ENCODE peak calls at places on chromosomes 13 and 19, in eight cellular contexts. X, V, P, C, T, J, R and Y are unnamed samples.

GRCh38 chr19:4519521-4520277 is 1.4 kb upstream of the PLIN4 start:
- DNase-seq in X (peak), V (peak), P (no peak), C (no peak), T (no peak), J (no peak), R (no peak), Y (no peak)

GRCh38 chr19:40741527-40742390 is 8.5 kb downstream of the ACTMAP start:
- DNase-seq in X (no peak), V (no peak), P (no peak), C (no peak), T (no peak), J (no peak), R (no peak), Y (no peak)

GRCh38 chr13:51943721-51944120 is 67.5 kb downstream of the ATP7B start:
- DNase-seq in X (no peak), V (no peak), P (no peak), C (no peak), T (no peak), J (no peak), R (no peak), Y (no peak)

GRCh38 chr19:31639306-31639705 is 290.1 kb upstream of the TSHZ3 start:
- DNase-seq in X (no peak), V (no peak), P (no peak), C (no peak), T (no peak), J (no peak), R (peak), Y (no peak)

GRCh38 chr13:57992416-57992815 is 360.9 kb downstream of the PCDH17 start:
- DNase-seq in X (no peak), V (no peak), P (no peak), C (no peak), T (no peak), J (no peak), R (no peak), Y (no peak)

GRCh38 chr19:1239796-1240737 is 1.5 kb upstream of the ATP5F1D start:
- DNase-seq in X (peak), V (peak), P (peak), C (peak), T (peak), J (peak), R (peak), Y (peak)

GRCh38 chr13:30091691-30092090 is 215.7 kb downstream of the KATNAL1 start:
- DNase-seq in X (no peak), V (no peak), P (no peak), C (no peak), T (no peak), J (no peak), R (no peak), Y (no peak)

GRCh38 chr19:41302624-41303351 is 7.2 kb upstream of the CCDC97 start:
- DNase-seq in X (no peak), V (peak), P (peak), C (no peak), T (peak), J (no peak), R (no peak), Y (peak)

GRCh38 chr19:15248648-15249559 is 16.7 kb upstream of the EPHX3 start:
- DNase-seq in X (peak), V (peak), P (no peak), C (no peak), T (no peak), J (peak), R (peak), Y (no peak)

GRCh38 chr13:94641432-94641941 is 39.8 kb downstream of the GPR180 start:
- DNase-seq in X (no peak), V (no peak), P (no peak), C (peak), T (no peak), J (no peak), R (no peak), Y (no peak)